ENCODE peak calls at places on chromosomes 11 and 22, in five cellular contexts. E, X, F, Y and J are unnamed samples.

GRCh38 chr11:19742595-19743292 is 30.1 kb downstream of the NAV2 start:
- DNase-seq in Y (peak), F (peak), X (peak), E (peak), J (peak)

GRCh38 chr22:20312396-20313191 is 7.3 kb downstream of the DGCR6L start:
- DNase-seq in F (peak), Y (no peak), X (peak), E (no peak), J (no peak)

GRCh38 chr22:27433585-27434190 is 367.9 kb downstream of the MN1 start:
- DNase-seq in Y (no peak), X (no peak), E (no peak), F (no peak), J (no peak)

GRCh38 chr11:133836076-133836548 is 9.2 kb downstream of the SPATA19 start:
- DNase-seq in F (no peak), Y (no peak), X (no peak), E (no peak), J (no peak)

GRCh38 chr11:119671048-119671447 is 58.0 kb downstream of the NECTIN1 start:
- DNase-seq in X (no peak), Y (no peak), F (no peak), E (no peak), J (peak)

GRCh38 chr11:119108151-119108856 is 1.2 kb downstream of the C2CD2L start:
- DNase-seq in E (no peak), X (peak), F (peak), Y (no peak), J (no peak)

GRCh38 chr11:28110839-28111235 is 2.6 kb downstream of the METTL15 start:
- DNase-seq in Y (no peak), X (no peak), E (no peak), F (no peak), J (no peak)

GRCh38 chr11:115391598-115391997 is 112.6 kb downstream of the CADM1 start:
- DNase-seq in X (peak), Y (no peak), E (no peak), F (no peak), J (no peak)

GRCh38 chr11:46315783-46316563 is 31.3 kb upstream of the DGKZ start:
- DNase-seq in E (no peak), X (no peak), Y (no peak), F (no peak), J (no peak)

GRCh38 chr11:103326070-103326794 is 217.0 kb downstream of the DYNC2H1 start:
- DNase-seq in E (peak), F (no peak), Y (no peak), X (peak), J (peak)

GRCh38 chr11:133118563-133119303 is 413.6 kb downstream of the OPCML start:
- DNase-seq in E (no peak), X (no peak), F (no peak), Y (no peak), J (no peak)

GRCh38 chr11:70135142-70136132 is 57.3 kb downstream of the ANO1 start:
- DNase-seq in X (peak), F (no peak), Y (no peak), E (no peak), J (no peak)

GRCh38 chr22:20316217-20316843 is 3.5 kb downstream of the DGCR6L start:
- DNase-seq in Y (no peak), X (peak), E (no peak), F (peak), J (no peak)

GRCh38 chr22:20517422-20517821 is 10.0 kb downstream of the MED15 start:
- DNase-seq in E (no peak), F (no peak), X (no peak), Y (no peak), J (no peak)

GRCh38 chr11:120710354-120711187 is 199.0 kb downstream of the GRIK4 start:
- DNase-seq in Y (no peak), X (peak), E (peak), F (peak), J (peak)

GRCh38 chr11:33936745-33937612 is 45.1 kb upstream of the LMO2 start:
- DNase-seq in X (no peak), E (no peak), Y (no peak), F (no peak), J (peak)

GRCh38 chr11:20156280-20156875 is 3.9 kb downstream of the DBX1 start:
- DNase-seq in Y (no peak), X (peak), F (no peak), E (no peak), J (no peak)

GRCh38 chr11:2074266-2074825 is 64.8 kb downstream of the IGF2 start:
- DNase-seq in X (peak), E (no peak), Y (no peak), F (no peak), J (no peak)
- TF ChIP-seq CTCF in X (peak), E (peak), Y (no peak), F (no peak), J (peak)

DNA sequence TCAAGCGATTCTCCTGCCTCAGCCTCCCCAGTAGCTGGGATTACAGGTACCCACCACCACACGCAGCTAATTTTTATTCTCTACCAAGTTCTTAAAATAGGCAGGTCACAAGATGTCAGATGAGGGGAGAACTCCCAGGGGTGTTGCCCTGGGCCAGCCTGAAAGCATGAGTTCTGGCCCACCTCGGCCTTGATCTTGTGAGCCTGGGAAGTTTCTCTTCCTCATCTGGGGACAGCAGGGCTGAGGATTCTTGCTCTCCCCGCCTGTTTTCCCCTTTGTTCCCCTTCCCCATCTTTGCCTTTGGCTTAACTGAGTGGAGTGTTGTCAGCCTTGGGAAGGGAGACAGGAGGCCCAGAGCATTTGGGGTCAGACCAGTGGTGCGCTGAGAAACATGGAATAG is 3.5 kb downstream of the PDXP start:
- DNase-seq in X (no peak), F (no peak), E (no peak), Y (no peak), J (no peak)
- H3K4me3 ChIP-seq in X (no peak), F (no peak), E (no peak), Y (no peak), J (no peak)

DNA sequence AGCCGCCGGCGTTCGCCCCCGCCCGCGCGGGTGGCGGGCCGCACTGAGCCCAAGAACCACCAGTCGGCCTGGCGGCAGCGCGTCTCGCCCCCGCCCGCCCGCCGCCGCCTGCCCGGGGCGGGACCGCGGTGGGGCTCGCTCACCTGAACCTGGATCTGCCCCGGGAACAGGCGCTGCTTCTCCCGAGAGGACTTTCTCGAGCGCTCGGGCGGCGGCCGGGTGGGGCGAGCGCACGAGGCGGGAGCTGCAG is 178 bp downstream of the MYH9 start:
- DNase-seq in F (no peak), E (no peak), X (no peak), Y (no peak), J (no peak)
- TF ChIP-seq CTCF in F (no peak), E (no peak), X (no peak), Y (no peak), J (no peak)

GRCh38 chr11:126403658-126404057 is 48.2 kb downstream of the ST3GAL4 start:
- DNase-seq in F (no peak), X (no peak), E (no peak), Y (no peak), J (no peak)
- H3K4me3 ChIP-seq in F (no peak), X (no peak), E (no peak), Y (no peak), J (no peak)

GRCh38 chr11:21511835-21512440 is 680.9 kb upstream of the ANO5 start:
- DNase-seq in X (peak), Y (no peak), F (peak), E (peak), J (peak)
- TF ChIP-seq CTCF in X (peak), Y (no peak), F (peak), E (peak), J (peak)

GRCh38 chr22:47474895-47475294 is 712.4 kb downstream of the TBC1D22A start:
- DNase-seq in F (no peak), Y (no peak), X (no peak), E (no peak), J (no peak)
- H3K4me3 ChIP-seq in F (no peak), Y (peak), X (no peak), E (no peak), J (no peak)

GRCh38 chr11:8794677-8795103 is 112.1 kb downstream of the RPL27A start:
- DNase-seq in X (no peak), Y (no peak), E (peak), F (no peak), J (no peak)
- TF ChIP-seq CTCF in X (peak), Y (no peak), E (peak), F (no peak), J (peak)

GRCh38 chr22:17155941-17156340 is 3.1 kb downstream of the HDHD5 start:
- DNase-seq in E (no peak), Y (no peak), X (no peak), F (no peak), J (no peak)
- H3K4me3 ChIP-seq in E (no peak), Y (no peak), X (no peak), F (no peak), J (no peak)

GRCh38 chr11:114296190-114296978 is at the start of gene NNMT:
- DNase-seq in F (peak), X (no peak), E (no peak), Y (no peak), J (peak)
- TF ChIP-seq CTCF in F (no peak), X (no peak), E (no peak), Y (no peak), J (no peak)

GRCh38 chr11:106477776-106478175 is 400.3 kb downstream of the AASDHPPT start:
- DNase-seq in Y (no peak), F (no peak), X (no peak), E (no peak), J (no peak)
- H3K4me3 ChIP-seq in Y (no peak), F (no peak), X (no peak), E (no peak), J (no peak)